ENCODE peak calls at places on chromosomes 6 and 20, in five cellular contexts. One of them, this sample, is unnamed.

GRCh38 chr6:152879681-152880080 is 103.2 kb downstream of the FBXO5 start:
- DNase-seq in SK-N-SH: no peak
- DNase-seq in endothelial cell: no peak
- DNase-seq in ovary: no peak
- DNase-seq in colonic mucosa: no peak
- DNase-seq in this sample: no peak

GRCh38 chr6:100344761-100345160 is 120.0 kb downstream of the SIM1 start:
- DNase-seq in SK-N-SH: no peak
- DNase-seq in endothelial cell: no peak
- DNase-seq in ovary: no peak
- DNase-seq in colonic mucosa: no peak
- DNase-seq in this sample: no peak

GRCh38 chr6:3341467-3341866 is 82.7 kb downstream of the PSMG4 start:
- DNase-seq in SK-N-SH: no peak
- DNase-seq in endothelial cell: no peak
- DNase-seq in ovary: no peak
- DNase-seq in colonic mucosa: no peak
- DNase-seq in this sample: no peak

GRCh38 chr6:156791261-156791850 is 14.2 kb downstream of the ARID1B start:
- DNase-seq in SK-N-SH: peak; percentile 57
- DNase-seq in endothelial cell: no peak
- DNase-seq in ovary: no peak
- DNase-seq in colonic mucosa: no peak
- DNase-seq in this sample: no peak

GRCh38 chr20:61494763-61495595 is 242.9 kb downstream of the CDH4 start:
- DNase-seq in SK-N-SH: no peak
- DNase-seq in endothelial cell: no peak
- DNase-seq in ovary: no peak
- DNase-seq in colonic mucosa: no peak
- DNase-seq in this sample: no peak

GRCh38 chr20:6566821-6567220 is 200.7 kb upstream of the BMP2 start:
- DNase-seq in SK-N-SH: no peak
- DNase-seq in endothelial cell: no peak
- DNase-seq in ovary: no peak
- DNase-seq in colonic mucosa: no peak
- DNase-seq in this sample: no peak

GRCh38 chr20:50376888-50377459 is 133.2 kb upstream of the PTPN1 start:
- DNase-seq in SK-N-SH: peak; percentile 39
- DNase-seq in endothelial cell: no peak
- DNase-seq in ovary: no peak
- DNase-seq in colonic mucosa: no peak
- DNase-seq in this sample: no peak

GRCh38 chr6:17470953-17471335 is 77.5 kb downstream of the CAP2 start:
- DNase-seq in SK-N-SH: no peak
- DNase-seq in endothelial cell: no peak
- DNase-seq in ovary: no peak
- DNase-seq in colonic mucosa: no peak
- DNase-seq in this sample: no peak

GRCh38 chr20:51365670-51366069 is 176.8 kb downstream of the NFATC2 start:
- DNase-seq in SK-N-SH: no peak
- DNase-seq in endothelial cell: no peak
- DNase-seq in ovary: no peak
- DNase-seq in colonic mucosa: no peak
- DNase-seq in this sample: no peak

DNA sequence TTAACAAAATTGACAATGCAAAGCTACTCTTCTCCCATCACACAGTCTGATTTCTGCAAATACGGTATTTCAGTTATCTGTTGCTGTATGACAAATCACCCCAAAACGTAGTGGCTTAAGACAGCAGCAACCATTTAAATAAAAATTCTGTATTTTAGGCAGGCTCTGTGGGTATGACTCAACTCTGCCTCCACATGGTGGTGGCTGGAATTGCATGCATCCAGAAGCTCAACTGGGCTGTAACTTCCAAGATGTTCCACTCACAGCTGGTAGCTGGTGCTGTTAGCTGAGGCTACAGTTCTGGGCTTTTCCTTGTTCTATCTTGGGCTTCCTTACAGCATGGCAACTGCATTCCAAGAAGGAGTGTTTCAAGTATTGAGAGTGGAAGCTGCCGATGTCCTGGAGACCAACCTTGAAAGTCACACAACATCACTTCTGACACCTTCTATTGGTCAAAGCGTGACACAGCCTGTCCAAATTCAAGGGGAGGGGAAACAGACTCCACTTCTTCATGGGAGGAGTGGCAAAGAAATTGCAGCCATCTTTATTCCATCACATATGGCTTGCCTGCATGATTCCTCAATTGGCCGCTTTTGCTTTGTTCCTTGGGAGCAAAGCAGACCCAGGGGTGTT is 39.7 kb upstream of the TULP1 start:
- DNase-seq in SK-N-SH: peak; percentile 40
- DNase-seq in endothelial cell: peak; percentile 57
- DNase-seq in ovary: no peak
- DNase-seq in colonic mucosa: peak; percentile 57
- DNase-seq in this sample: no peak
- TF ChIP-seq CTCF in SK-N-SH: peak; percentile 66
- TF ChIP-seq CTCF in endothelial cell: peak; percentile 96
- TF ChIP-seq CTCF in ovary: no peak
- TF ChIP-seq CTCF in colonic mucosa: peak; percentile 95
- TF ChIP-seq CTCF in this sample: no peak

GRCh38 chr6:14280766-14281293 is 163.3 kb downstream of the CD83 start:
- DNase-seq in SK-N-SH: no peak
- DNase-seq in endothelial cell: no peak
- DNase-seq in ovary: no peak
- DNase-seq in colonic mucosa: no peak
- DNase-seq in this sample: no peak
- TF ChIP-seq CTCF in SK-N-SH: no peak
- TF ChIP-seq CTCF in endothelial cell: no peak
- TF ChIP-seq CTCF in ovary: no peak
- TF ChIP-seq CTCF in colonic mucosa: no peak
- TF ChIP-seq CTCF in this sample: no peak

GRCh38 chr6:137704802-137705165 is 162.3 kb upstream of the TNFAIP3 start:
- DNase-seq in SK-N-SH: no peak
- DNase-seq in endothelial cell: no peak
- DNase-seq in ovary: no peak
- DNase-seq in colonic mucosa: no peak
- DNase-seq in this sample: no peak

GRCh38 chr6:137700751-137701477 is 166.1 kb upstream of the TNFAIP3 start:
- DNase-seq in SK-N-SH: no peak
- DNase-seq in endothelial cell: no peak
- DNase-seq in ovary: peak; percentile 76
- DNase-seq in colonic mucosa: no peak
- DNase-seq in this sample: no peak

GRCh38 chr6:137705166-137706064 is 161.6 kb upstream of the TNFAIP3 start:
- DNase-seq in SK-N-SH: no peak
- DNase-seq in endothelial cell: peak; percentile 80
- DNase-seq in ovary: peak; percentile 88
- DNase-seq in colonic mucosa: peak; percentile 68
- DNase-seq in this sample: peak; percentile 54

GRCh38 chr6:137701942-137702341 is 165.1 kb upstream of the TNFAIP3 start:
- DNase-seq in SK-N-SH: no peak
- DNase-seq in endothelial cell: no peak
- DNase-seq in ovary: no peak
- DNase-seq in colonic mucosa: no peak
- DNase-seq in this sample: no peak

DNA sequence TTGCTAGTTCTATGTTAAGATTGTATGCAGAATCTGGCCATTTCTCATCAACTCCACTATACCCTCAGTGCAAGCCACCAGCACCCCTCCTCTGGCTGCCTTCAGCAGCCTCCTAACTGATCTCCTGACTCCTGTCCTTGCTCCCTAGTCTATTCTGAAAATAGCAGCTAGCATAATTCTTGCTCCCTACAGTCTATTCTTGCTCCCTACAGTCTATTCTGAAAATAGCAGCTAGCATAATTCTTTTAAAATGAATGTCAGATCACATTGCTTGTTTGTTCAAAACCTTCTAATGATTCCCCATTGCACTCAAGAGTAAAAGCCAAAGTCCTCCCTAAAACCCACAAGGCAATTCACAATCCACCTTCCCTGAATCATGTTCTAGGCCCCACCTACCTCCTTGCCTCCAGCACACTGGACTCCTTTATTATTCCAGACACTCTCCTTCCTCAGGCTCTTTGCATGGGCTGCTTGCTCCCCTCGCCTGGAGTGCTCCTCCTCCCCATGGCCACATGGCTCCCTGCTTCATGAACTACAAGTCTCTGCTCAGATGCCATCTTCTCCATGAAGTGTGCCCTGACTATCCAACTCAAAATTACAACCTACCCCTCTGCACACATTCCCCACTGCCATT is 164.2 kb upstream of the TNFAIP3 start:
- DNase-seq in SK-N-SH: no peak
- DNase-seq in endothelial cell: no peak
- DNase-seq in ovary: no peak
- DNase-seq in colonic mucosa: no peak
- DNase-seq in this sample: no peak
- TF ChIP-seq CTCF in SK-N-SH: no peak
- TF ChIP-seq CTCF in endothelial cell: no peak
- TF ChIP-seq CTCF in ovary: no peak
- TF ChIP-seq CTCF in colonic mucosa: no peak
- TF ChIP-seq CTCF in this sample: no peak

GRCh38 chr6:137975058-137975940 is 108.2 kb downstream of the TNFAIP3 start:
- DNase-seq in SK-N-SH: no peak
- DNase-seq in endothelial cell: no peak
- DNase-seq in ovary: no peak
- DNase-seq in colonic mucosa: no peak
- DNase-seq in this sample: no peak
- TF ChIP-seq CTCF in SK-N-SH: peak; percentile 37
- TF ChIP-seq CTCF in endothelial cell: no peak
- TF ChIP-seq CTCF in ovary: no peak
- TF ChIP-seq CTCF in colonic mucosa: peak; percentile 29
- TF ChIP-seq CTCF in this sample: no peak

GRCh38 chr6:79946242-79946641 is 1.1 kb downstream of the ELOVL4 start:
- DNase-seq in SK-N-SH: peak; percentile 61
- DNase-seq in endothelial cell: peak; percentile 25
- DNase-seq in ovary: no peak
- DNase-seq in colonic mucosa: no peak
- DNase-seq in this sample: no peak
- TF ChIP-seq CTCF in SK-N-SH: peak; percentile 61
- TF ChIP-seq CTCF in endothelial cell: no peak
- TF ChIP-seq CTCF in ovary: no peak
- TF ChIP-seq CTCF in colonic mucosa: no peak
- TF ChIP-seq CTCF in this sample: no peak

GRCh38 chr20:2654384-2654822 is 2.0 kb downstream of the NOP56 start:
- DNase-seq in SK-N-SH: no peak
- DNase-seq in endothelial cell: no peak
- DNase-seq in ovary: no peak
- DNase-seq in colonic mucosa: no peak
- DNase-seq in this sample: no peak

GRCh38 chr20:2651772-2652723 is at the start of gene NOP56:
- DNase-seq in SK-N-SH: peak; percentile 98
- DNase-seq in endothelial cell: peak; percentile 97
- DNase-seq in ovary: peak; percentile 91
- DNase-seq in colonic mucosa: peak; percentile 93
- DNase-seq in this sample: peak; percentile 97

GRCh38 chr20:2653511-2654383 is 1.3 kb downstream of the NOP56 start:
- DNase-seq in SK-N-SH: no peak
- DNase-seq in endothelial cell: no peak
- DNase-seq in ovary: no peak
- DNase-seq in colonic mucosa: no peak
- DNase-seq in this sample: no peak

GRCh38 chr20:2654831-2655230 is 2.4 kb downstream of the NOP56 start:
- DNase-seq in SK-N-SH: no peak
- DNase-seq in endothelial cell: no peak
- DNase-seq in ovary: no peak
- DNase-seq in colonic mucosa: no peak
- DNase-seq in this sample: no peak

DNA sequence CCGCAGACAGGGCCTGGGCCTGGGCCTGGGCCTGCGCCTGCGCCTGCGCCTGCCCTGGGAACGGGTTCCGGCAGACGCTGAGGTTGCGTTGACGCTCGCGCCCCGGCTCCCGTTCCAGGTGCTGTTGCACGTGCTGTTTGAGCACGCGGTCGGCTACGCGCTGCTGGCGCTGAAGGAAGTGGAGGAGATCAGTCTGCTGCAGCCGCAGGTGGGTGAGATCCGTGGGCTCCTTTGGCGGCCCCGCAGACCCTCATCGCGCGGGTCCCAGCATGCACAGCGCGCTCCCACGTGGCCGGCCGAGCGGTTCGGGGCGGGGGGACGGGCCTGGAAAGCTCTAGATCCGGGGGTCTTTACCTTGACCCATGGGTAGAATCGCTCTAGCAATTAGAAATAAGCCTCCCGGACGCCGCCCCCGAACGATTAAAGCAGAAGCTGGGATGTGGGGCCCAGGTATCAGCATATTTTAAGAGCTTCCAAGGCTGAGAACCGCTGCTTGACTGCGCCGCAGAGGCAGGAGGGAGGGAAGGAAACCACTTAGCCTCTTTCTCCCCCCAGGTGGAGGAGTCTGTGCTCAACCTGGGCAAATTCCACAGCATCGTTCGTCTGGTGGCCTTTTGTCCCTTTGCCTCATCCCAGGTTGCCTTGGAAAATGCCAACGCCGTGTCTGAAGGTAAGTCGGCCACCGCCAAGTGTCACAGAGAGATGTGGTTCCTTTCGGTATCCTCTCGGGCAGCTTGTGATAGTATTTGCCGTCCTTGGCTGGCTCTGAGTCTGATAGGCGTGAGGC is 485 bp downstream of the NOP56 start:
- DNase-seq in SK-N-SH: peak; percentile 81
- DNase-seq in endothelial cell: peak; percentile 48
- DNase-seq in ovary: no peak
- DNase-seq in colonic mucosa: peak; percentile 59
- DNase-seq in this sample: no peak
- TF ChIP-seq CTCF in SK-N-SH: no peak
- TF ChIP-seq CTCF in endothelial cell: no peak
- TF ChIP-seq CTCF in ovary: no peak
- TF ChIP-seq CTCF in colonic mucosa: no peak
- TF ChIP-seq CTCF in this sample: no peak

DNA sequence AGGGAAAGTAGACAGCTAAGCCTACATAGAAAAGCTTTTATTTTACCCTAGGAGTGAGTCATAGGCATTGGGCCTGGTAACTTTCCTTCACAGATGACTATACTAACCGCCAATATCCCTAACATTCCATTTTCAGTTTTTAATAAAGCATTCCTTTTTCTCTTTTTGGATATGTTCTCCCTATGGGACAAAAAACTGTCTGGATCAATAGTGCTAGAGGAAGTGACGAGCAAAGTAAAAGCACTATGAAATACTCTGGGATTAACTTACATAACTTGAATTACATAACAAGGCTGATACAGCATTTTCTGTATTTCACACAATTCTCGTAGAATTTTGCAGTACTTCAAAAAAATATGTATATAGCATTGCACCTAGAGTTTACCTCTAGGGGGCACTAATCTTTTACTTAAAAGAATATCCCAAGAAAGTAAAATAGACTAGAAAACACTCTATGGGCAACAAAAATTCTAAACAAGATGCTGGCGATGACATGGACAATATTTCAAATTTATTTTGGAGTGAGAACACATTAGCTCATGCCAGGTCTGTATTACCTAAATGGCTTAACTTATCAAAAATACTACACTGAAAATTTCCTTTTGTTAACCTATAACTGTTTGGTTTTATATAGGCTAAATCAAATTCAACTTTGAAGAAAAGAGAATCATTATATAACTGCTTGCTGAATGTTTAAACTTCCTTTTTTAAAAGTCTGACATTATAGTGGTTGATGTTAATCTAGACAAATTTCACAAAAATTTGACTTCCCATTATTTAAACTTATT is 66.3 kb upstream of the DST start:
- DNase-seq in SK-N-SH: peak; percentile 39
- DNase-seq in endothelial cell: no peak
- DNase-seq in ovary: no peak
- DNase-seq in colonic mucosa: no peak
- DNase-seq in this sample: no peak
- TF ChIP-seq CTCF in SK-N-SH: peak; percentile 80
- TF ChIP-seq CTCF in endothelial cell: peak; percentile 87
- TF ChIP-seq CTCF in ovary: no peak
- TF ChIP-seq CTCF in colonic mucosa: peak; percentile 61
- TF ChIP-seq CTCF in this sample: no peak

GRCh38 chr6:151546941-151547659 is 53.3 kb downstream of the CCDC170 start:
- DNase-seq in SK-N-SH: no peak
- DNase-seq in endothelial cell: no peak
- DNase-seq in ovary: no peak
- DNase-seq in colonic mucosa: no peak
- DNase-seq in this sample: no peak
- TF ChIP-seq CTCF in SK-N-SH: peak; percentile 31
- TF ChIP-seq CTCF in endothelial cell: no peak
- TF ChIP-seq CTCF in ovary: no peak
- TF ChIP-seq CTCF in colonic mucosa: no peak
- TF ChIP-seq CTCF in this sample: no peak

This sample was measured in activated B cell treated with CpG ODN at 0.5 μM for 24 hours.